ENCODE peak calls at places on chromosomes 3 and 15, in four cellular contexts. K, Y, U and T are unnamed samples.

GRCh38 chr3:71389911-71390573 is 193.5 kb downstream of the FOXP1 start:
- DNase-seq in Y (no peak), U (peak), K (peak), T (peak)

GRCh38 chr15:101578443-101578894 is 73.7 kb downstream of the TM2D3 start:
- DNase-seq in K (no peak), Y (peak), U (peak), T (no peak)

GRCh38 chr3:59839810-59840515 is 790.1 kb upstream of the CFAP20DC start:
- DNase-seq in K (no peak), Y (no peak), U (no peak), T (no peak)

GRCh38 chr15:65263313-65263712 is 23.4 kb downstream of the PARP16 start:
- DNase-seq in Y (no peak), K (no peak), U (no peak), T (no peak)

GRCh38 chr3:129197341-129197740 is 13.6 kb upstream of the CNBP start:
- DNase-seq in U (no peak), Y (no peak), K (no peak), T (no peak)

GRCh38 chr3:155018621-155019330 is 61.3 kb upstream of the MME start:
- DNase-seq in Y (no peak), U (no peak), K (no peak), T (no peak)

GRCh38 chr3:4045756-4046155 is 246.5 kb downstream of the LRRN1 start:
- DNase-seq in U (peak), Y (no peak), K (no peak), T (no peak)

GRCh38 chr3:181808053-181808452 is 96.3 kb downstream of the SOX2 start:
- DNase-seq in K (no peak), Y (no peak), U (no peak), T (no peak)

GRCh38 chr3:46406786-46407611 is at the start of the genes CCR5AS and CCRL2:
- DNase-seq in Y (no peak), U (peak), K (peak), T (no peak)

GRCh38 chr3:150545419-150546225 is 674 bp downstream of the SERP1 start:
- DNase-seq in U (peak), Y (peak), K (peak), T (no peak)

GRCh38 chr3:8405144-8405543 is 96.5 kb upstream of the LMCD1 start:
- DNase-seq in K (no peak), Y (no peak), U (no peak), T (no peak)

GRCh38 chr3:112818289-112818688 is 28.4 kb downstream of the CD200R1L start:
- DNase-seq in Y (no peak), K (peak), U (no peak), T (no peak)

GRCh38 chr3:33063651-33064051 is 33.3 kb downstream of the GLB1 start:
- DNase-seq in Y (no peak), U (peak), K (no peak), T (peak)

GRCh38 chr3:139455855-139456254 is 20.5 kb downstream of the RBP2 start:
- DNase-seq in Y (peak), K (peak), U (no peak), T (no peak)

GRCh38 chr3:16606398-16606797 is 1.2 kb upstream of the DAZL start:
- DNase-seq in Y (no peak), U (no peak), K (no peak), T (peak)

GRCh38 chr15:101242160-101242998 is 9.5 kb downstream of the CHSY1 start:
- DNase-seq in K (no peak), U (no peak), Y (no peak), T (no peak)

GRCh38 chr3:195908439-195909293 is at the start of gene TNK2:
- DNase-seq in U (peak), K (no peak), Y (no peak), T (no peak)

GRCh38 chr15:96035091-96035490 is 295.4 kb upstream of the NR2F2 start:
- DNase-seq in K (no peak), U (no peak), Y (no peak), T (no peak)

GRCh38 chr3:98325055-98325454 is 28.6 kb upstream of the OR5K4 start:
- DNase-seq in U (peak), K (no peak), Y (no peak), T (no peak)

GRCh38 chr3:194443911-194444310 is 42.9 kb downstream of the ATP13A3 start:
- DNase-seq in U (no peak), K (no peak), Y (no peak), T (no peak)

GRCh38 chr3:78268716-78269668 is 1229.1 kb downstream of the ROBO2 start:
- DNase-seq in K (no peak), U (no peak), Y (no peak), T (no peak)

GRCh38 chr15:52783191-52783829 is 6.8 kb downstream of the ONECUT1 start:
- DNase-seq in Y (no peak), K (no peak), U (peak), T (no peak)

GRCh38 chr15:27328616-27329015 is 357.6 kb downstream of the GABRG3 start:
- DNase-seq in U (no peak), Y (no peak), K (peak), T (no peak)

GRCh38 chr3:53588122-53588521 is 93.7 kb downstream of the CACNA1D start:
- DNase-seq in U (no peak), K (no peak), Y (no peak), T (no peak)

GRCh38 chr3:187519428-187519890 is 150.7 kb downstream of the SST start:
- DNase-seq in U (no peak), K (no peak), Y (peak), T (no peak)

GRCh38 chr3:23405081-23405480 is 202.0 kb downstream of the UBE2E2 start:
- DNase-seq in K (no peak), Y (no peak), U (no peak), T (no peak)

GRCh38 chr3:106049876-106050275 is 181.1 kb upstream of the CBLB start:
- DNase-seq in K (no peak), Y (peak), U (no peak), T (no peak)

GRCh38 chr15:89494006-89494405 is 2.4 kb downstream of the RHCG start:
- DNase-seq in Y (no peak), U (no peak), K (no peak), T (no peak)

GRCh38 chr3:72973031-72973723 is 23.4 kb upstream of the PPP4R2 start:
- DNase-seq in U (peak), K (no peak), Y (no peak), T (no peak)

GRCh38 chr3:63933459-63933858 is 21.3 kb upstream of the SCAANT1 start:
- DNase-seq in U (no peak), Y (no peak), K (no peak), T (no peak)

GRCh38 chr3:63932509-63933212 is 20.5 kb upstream of the SCAANT1 start:
- DNase-seq in K (no peak), U (no peak), Y (no peak), T (no peak)

GRCh38 chr3:63934484-63934883 is 22.3 kb upstream of the SCAANT1 start:
- DNase-seq in K (no peak), Y (no peak), U (no peak), T (no peak)

GRCh38 chr3:63931290-63931689 is 19.1 kb upstream of the SCAANT1 start:
- DNase-seq in Y (no peak), U (no peak), K (no peak), T (no peak)

DNA sequence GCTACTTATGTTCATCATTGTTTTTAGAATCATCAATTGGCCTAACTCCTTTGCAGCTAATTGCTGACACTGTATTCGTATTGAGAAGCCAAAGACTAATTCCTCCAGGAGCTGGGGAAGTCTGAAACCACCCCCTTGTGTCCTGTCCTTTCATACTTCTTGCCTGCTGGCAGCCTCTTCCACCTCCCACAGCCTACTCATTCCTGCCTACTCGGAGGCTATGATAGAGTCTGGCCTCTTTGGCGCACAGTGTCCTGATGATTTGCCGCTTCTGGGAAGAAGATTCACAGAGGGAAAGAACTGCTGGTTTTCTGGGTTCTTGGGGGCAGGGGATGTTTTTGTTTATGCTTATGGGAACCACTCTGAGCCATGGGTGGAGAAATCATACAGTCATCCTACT is 21.9 kb upstream of the SCAANT1 start:
- DNase-seq in U (no peak), K (no peak), Y (no peak), T (no peak)
- H3K4me3 ChIP-seq in U (no peak), K (no peak), Y (no peak), T (no peak)

GRCh38 chr3:146540236-146540635 is 4.2 kb downstream of the PLSCR1 start:
- DNase-seq in Y (no peak), K (no peak), U (no peak), T (no peak)

GRCh38 chr3:146540978-146541377 is 3.4 kb downstream of the PLSCR1 start:
- DNase-seq in U (no peak), Y (no peak), K (no peak), T (no peak)

GRCh38 chr3:146539315-146539714 is 5.1 kb downstream of the PLSCR1 start:
- DNase-seq in Y (no peak), U (no peak), K (no peak), T (no peak)

GRCh38 chr3:146536681-146537080 is 7.7 kb downstream of the PLSCR1 start:
- DNase-seq in K (no peak), Y (no peak), U (no peak), T (no peak)

DNA sequence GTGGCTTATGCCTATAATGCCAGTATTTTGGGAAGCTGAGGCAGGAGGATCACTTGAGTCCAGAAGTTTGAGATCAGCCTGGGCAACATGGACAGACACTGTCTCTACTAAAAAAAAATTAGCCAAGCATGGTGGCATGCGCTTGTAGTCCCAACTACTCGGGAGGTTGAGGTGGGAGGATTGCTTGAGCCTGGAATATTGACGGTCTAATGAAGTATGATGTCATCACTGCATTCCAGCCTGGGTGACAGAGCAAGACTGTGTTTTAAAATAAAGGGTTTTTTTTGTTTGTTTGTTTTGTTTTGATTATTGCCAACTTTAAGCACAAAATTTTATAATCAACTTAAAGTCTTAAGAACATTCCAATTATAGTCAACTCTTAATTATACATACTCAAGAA is 6.8 kb downstream of the PLSCR1 start:
- DNase-seq in K (no peak), U (no peak), Y (no peak), T (no peak)
- H3K4me3 ChIP-seq in K (no peak), U (no peak), Y (no peak), T (no peak)

GRCh38 chr15:63970723-63971426 is 75.4 kb downstream of the DAPK2 start:
- DNase-seq in Y (no peak), U (no peak), K (no peak), T (no peak)
- H3K4me3 ChIP-seq in Y (no peak), U (no peak), K (no peak), T (no peak)

GRCh38 chr15:62940359-62940754 is 102.2 kb upstream of the TPM1 start:
- DNase-seq in K (no peak), Y (no peak), U (no peak), T (no peak)
- H3K4me3 ChIP-seq in K (no peak), Y (no peak), U (no peak), T (no peak)

DNA sequence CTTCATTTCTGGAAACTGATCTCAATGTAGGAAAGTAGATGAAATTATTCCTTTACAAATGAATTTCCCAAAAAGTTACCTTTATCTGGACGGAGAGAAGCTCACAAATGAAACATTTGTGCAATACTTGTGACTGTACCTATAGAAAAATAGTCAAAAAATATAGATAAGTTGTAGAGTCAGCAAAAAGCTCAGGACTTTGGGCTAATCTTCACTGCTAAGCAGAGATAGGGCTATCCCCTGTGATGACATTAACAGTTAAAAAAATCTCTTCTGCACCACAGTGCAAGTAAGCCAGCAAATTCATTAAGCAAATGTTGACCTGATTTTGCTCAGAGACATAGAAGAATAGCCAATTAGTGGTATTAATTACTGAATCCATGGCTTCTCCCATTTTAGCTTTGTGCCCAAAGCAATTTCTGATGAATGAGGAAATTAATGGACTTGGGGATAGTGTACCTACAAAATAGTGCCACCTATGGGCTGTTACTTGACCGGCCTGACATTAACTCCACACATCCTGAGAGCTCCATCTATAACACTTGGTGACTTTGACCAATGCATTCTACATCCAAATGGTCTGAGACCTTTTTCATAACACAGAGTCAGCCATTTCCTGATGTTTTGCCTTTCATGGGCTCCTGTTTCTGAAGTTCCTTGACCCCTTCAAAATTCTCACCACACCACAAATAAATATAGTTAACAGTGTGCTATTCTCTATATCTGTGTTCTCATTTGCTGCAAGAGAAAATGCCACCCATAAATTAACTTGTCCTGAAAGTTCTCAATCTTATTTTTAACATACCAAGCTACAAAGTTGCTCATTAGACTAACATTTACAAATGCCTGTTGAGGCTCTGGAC is 105.0 kb downstream of the SSR3 start:
- DNase-seq in U (peak), K (peak), Y (peak), T (no peak)
- H3K4me3 ChIP-seq in U (no peak), K (no peak), Y (no peak), T (no peak)

DNA sequence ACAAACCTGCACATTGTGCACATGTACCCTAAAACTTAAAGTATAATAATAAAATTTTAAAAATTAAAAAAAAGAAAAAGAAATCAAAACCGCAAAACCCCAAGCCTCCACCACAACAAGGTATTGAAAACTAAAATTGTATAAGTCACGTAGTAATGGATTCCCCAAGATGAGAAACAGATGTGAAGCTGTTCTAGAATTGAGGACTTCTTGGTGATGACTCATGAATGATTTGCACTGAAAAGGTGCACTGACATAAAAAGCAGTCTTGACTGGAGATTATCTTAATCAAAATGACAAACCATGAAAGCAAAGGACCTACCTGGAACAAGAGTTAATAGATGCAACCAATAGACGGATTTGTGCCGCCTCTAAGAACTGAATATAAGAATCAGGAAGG is 225.8 kb downstream of the MYRIP start:
- DNase-seq in Y (no peak), K (no peak), U (no peak), T (no peak)
- H3K4me3 ChIP-seq in Y (no peak), K (no peak), U (no peak), T (no peak)

DNA sequence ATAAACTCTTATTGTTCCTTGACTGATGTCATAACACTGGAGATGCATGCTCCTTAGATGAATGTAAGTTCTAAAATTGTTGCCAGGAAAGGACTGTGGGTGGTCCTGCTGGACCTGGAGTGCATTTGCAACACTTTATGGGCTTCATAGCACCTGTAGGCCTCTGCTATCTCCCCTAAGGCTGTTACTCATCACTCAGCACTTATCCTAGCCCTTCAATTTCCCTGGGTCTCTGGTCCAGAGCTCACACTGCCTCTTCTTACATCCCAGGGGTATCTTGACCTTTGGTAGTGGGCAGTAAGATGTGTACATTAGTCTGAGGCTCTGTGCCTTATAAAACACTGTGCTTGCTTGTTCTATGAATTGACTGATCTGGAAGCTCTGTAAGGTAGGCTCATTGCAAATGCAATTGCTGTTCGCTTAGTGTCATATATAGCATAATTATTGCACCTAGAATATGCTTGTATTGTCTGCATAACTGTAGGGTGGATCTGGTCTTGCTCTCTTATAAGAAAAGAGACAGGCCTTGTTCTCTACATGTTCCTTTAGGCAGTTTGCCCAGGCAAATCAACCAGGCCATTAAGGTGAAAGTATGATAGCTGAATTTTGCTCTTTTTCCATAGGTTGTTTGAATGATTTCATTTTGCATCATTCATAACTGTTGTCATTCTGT is 35.8 kb downstream of the SLCO3A1 start:
- DNase-seq in U (no peak), K (no peak), Y (no peak), T (no peak)
- H3K4me3 ChIP-seq in U (no peak), K (no peak), Y (no peak), T (no peak)

GRCh38 chr15:74202461-74203401 is at the start of gene STRA6:
- DNase-seq in K (no peak), Y (peak), U (peak), T (peak)
- H3K4me3 ChIP-seq in K (no peak), Y (no peak), U (no peak), T (no peak)

GRCh38 chr3:69288161-69288895 is 97.6 kb downstream of the FRMD4B start:
- DNase-seq in K (no peak), U (no peak), Y (peak), T (no peak)
- H3K4me3 ChIP-seq in K (no peak), U (no peak), Y (no peak), T (no peak)

GRCh38 chr15:38257676-38258075 is 5.0 kb downstream of the SPRED1 start:
- DNase-seq in K (no peak), Y (no peak), U (no peak), T (no peak)
- H3K4me3 ChIP-seq in K (peak), Y (no peak), U (no peak), T (peak)